ENCODE peak calls at places on chromosomes 13 and 19, in six cellular contexts. H is fibroblast of lung, P is colonic mucosa, W is endothelial cell of umbilical vein, Q is endodermal cell, S is IMR-90. L is an unnamed sample.

GRCh38 chr19:31232220-31232619 is 117.0 kb downstream of the TSHZ3 start:
- DNase-seq in P (no peak), W (no peak), H (peak; percentile 84), Q (no peak), S (peak; percentile 72), L (no peak)

GRCh38 chr19:30227071-30227621 is 145.0 kb upstream of the ZNF536 start:
- DNase-seq in Q (peak; percentile 70), W (peak; percentile 1), P (no peak), S (no peak), H (no peak), L (no peak)

GRCh38 chr19:45047188-45047797 is 8.4 kb downstream of the CLASRP start:
- DNase-seq in H (no peak), P (no peak), S (no peak), Q (no peak), W (no peak), L (no peak)

GRCh38 chr13:95713651-95714050 is 36.7 kb downstream of the DNAJC3 start:
- DNase-seq in Q (no peak), H (peak; percentile 18), S (peak; percentile 27), W (no peak), P (no peak), L (no peak)

GRCh38 chr19:45705115-45705514 is 12.6 kb downstream of the QPCTL start:
- DNase-seq in Q (no peak), H (no peak), S (no peak), W (no peak), P (no peak), L (no peak)

GRCh38 chr13:57634829-57635165 is 3.3 kb downstream of the PCDH17 start:
- DNase-seq in Q (no peak), S (no peak), H (no peak), W (no peak), P (no peak), L (peak; percentile 75)

GRCh38 chr19:17686592-17687042 is 1.5 kb downstream of the UNC13A start:
- DNase-seq in W (no peak), S (no peak), Q (peak; percentile 95), P (peak; percentile 20), H (peak; percentile 10), L (peak; percentile 81)

GRCh38 chr19:3046621-3047306 is 15.5 kb downstream of the TLE5 start:
- DNase-seq in H (no peak), W (no peak), Q (peak; percentile 91), P (no peak), S (no peak), L (peak; percentile 90)

GRCh38 chr19:15452111-15453047 is 2.6 kb upstream of the WIZ start:
- DNase-seq in P (peak; percentile 86), S (peak; percentile 58), H (peak; percentile 68), W (peak; percentile 94), Q (peak; percentile 99), L (peak; percentile 96)

GRCh38 chr19:6241680-6242079 is 38.1 kb downstream of the MLLT1 start:
- DNase-seq in W (no peak), S (no peak), H (no peak), Q (no peak), P (no peak), L (peak; percentile 76)

GRCh38 chr13:64154514-64154913 is 2738.9 kb upstream of the PCDH20 start:
- DNase-seq in P (no peak), W (peak; percentile 69), Q (no peak), S (peak; percentile 40), H (peak; percentile 34), L (no peak)

GRCh38 chr19:581399-582111 is 8.1 kb upstream of the HCN2 start:
- DNase-seq in S (no peak), P (no peak), H (no peak), Q (no peak), W (no peak), L (peak; percentile 79)

GRCh38 chr19:41957838-41958366 is 1.2 kb downstream of the RABAC1 start:
- DNase-seq in S (peak; percentile 83), Q (peak; percentile 94), H (peak; percentile 81), P (peak; percentile 87), W (peak; percentile 82), L (no peak)

GRCh38 chr13:100630564-100630963 is 42.0 kb upstream of the GGACT start:
- DNase-seq in P (no peak), S (no peak), H (no peak), Q (no peak), W (peak; percentile 40), L (no peak)

GRCh38 chr13:114080739-114081561 is 51.5 kb downstream of the RASA3 start:
- DNase-seq in Q (peak; percentile 37), W (no peak), S (no peak), H (no peak), P (no peak), L (peak; percentile 72)

GRCh38 chr13:111344471-111345191 is 24.2 kb downstream of the TEX29 start:
- DNase-seq in S (peak; percentile 92), W (no peak), Q (peak; percentile 95), H (peak; percentile 65), P (no peak), L (no peak)

GRCh38 chr13:111143875-111144540 is 28.9 kb downstream of the ARHGEF7 start:
- DNase-seq in H (no peak), Q (no peak), W (no peak), S (no peak), P (no peak), L (no peak)

GRCh38 chr19:41914906-41915247 is 13.4 kb downstream of the ERFL start:
- DNase-seq in Q (no peak), H (no peak), P (no peak), W (no peak), S (no peak), L (no peak)

GRCh38 chr13:106361621-106362020 is 173.8 kb downstream of the EFNB2 start:
- DNase-seq in H (no peak), P (no peak), Q (no peak), W (no peak), S (no peak), L (no peak)

DNA sequence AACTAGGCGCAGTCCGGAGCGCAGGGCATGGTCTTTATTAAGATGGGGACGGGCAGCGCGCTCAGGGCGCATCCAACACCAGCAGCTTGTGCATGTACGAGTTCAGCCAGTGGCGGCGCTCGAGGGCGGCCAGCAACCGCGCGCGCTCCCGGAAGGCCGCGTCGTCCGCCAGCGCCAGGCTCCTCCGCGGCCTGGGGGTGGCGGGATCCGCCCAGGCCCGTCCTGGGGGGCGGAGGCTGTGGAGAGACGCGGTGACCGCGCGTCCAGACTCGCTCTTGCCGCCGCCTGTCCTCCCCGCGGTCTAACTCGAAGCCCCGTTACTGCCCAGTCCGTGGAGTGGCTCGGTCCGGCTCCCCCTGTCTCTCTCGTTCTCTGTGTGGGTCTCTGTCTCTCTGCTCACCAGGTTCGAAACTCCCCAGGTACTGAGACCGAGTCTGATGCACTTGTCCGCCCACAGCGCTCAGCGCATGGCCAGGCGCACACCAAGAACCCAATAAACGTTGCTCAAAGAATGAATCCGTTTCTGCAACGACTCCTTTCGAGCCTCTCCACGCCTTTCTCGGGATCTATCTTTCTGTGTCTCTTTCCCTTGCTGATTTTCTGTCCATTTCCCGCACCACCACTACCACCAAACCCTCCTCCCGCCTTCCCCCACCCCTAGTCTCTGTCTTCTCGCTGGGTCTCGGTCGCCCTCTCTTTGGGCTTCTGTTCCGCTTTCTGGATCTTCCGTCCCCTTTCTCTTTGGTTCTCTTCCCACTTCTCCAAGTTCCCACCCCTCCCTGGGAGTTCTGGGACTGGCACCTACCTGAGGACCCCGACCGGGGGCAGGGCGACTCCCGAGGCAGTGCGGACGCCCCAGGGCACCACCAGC is 599 bp downstream of the PTH2 start:
- DNase-seq in S (peak; percentile 17), P (peak; percentile 34), Q (peak; percentile 93), W (peak; percentile 28), H (peak; percentile 30), L (no peak)
- H3K4me3 ChIP-seq in S (no peak overlapping the region), P (peak overlapping the region; percentile 25), Q (peak overlapping the region; percentile 69), W (no peak overlapping the region), H (no peak overlapping the region), L (no peak overlapping the region)

GRCh38 chr19:48715681-48716171 is 3.8 kb downstream of the MAMSTR start:
- DNase-seq in W (no peak), Q (peak; percentile 54), S (no peak), P (peak; percentile 59), H (no peak), L (peak; percentile 81)

GRCh38 chr19:48714759-48715261 is 4.7 kb downstream of the MAMSTR start:
- DNase-seq in H (no peak), Q (no peak), S (no peak), W (peak; percentile 22), P (peak; percentile 62), L (no peak)

GRCh38 chr19:48713864-48714755 is 5.4 kb downstream of the MAMSTR start:
- DNase-seq in S (peak; percentile 98), P (peak; percentile 99), Q (peak; percentile 100), H (peak; percentile 99), W (peak; percentile 100), L (peak; percentile 100)

GRCh38 chr19:48717059-48717395 is 2.5 kb downstream of the MAMSTR start:
- DNase-seq in H (peak; percentile 32), W (no peak), S (peak; percentile 52), Q (no peak), P (no peak), L (no peak)

DNA sequence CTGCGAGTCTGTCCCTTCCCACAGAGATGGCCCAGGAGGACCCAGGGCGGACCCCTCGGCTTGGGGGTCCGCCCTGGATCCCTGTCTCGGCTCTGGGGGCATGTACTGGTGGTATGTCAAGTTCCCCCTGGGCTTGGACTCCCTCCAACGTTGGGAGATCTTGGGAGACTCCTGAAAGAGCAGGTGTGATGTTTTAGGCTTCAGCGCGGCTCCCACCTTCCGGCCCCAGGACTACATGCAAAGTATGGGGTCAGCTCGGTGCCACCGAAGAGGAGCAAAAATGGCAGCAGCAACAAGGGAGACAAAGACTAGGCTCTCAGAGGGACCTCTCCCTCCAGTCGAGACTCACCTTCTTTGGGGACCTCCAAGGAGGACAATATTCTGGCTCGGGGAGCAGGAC is 4.2 kb downstream of the MAMSTR start:
- DNase-seq in P (peak; percentile 55), Q (peak; percentile 53), S (no peak), W (no peak), H (no peak), L (peak; percentile 84)
- TF ChIP-seq CTCF in P (no peak), Q (no peak), S (no peak), W (no peak), H (no peak), L (no peak)

DNA sequence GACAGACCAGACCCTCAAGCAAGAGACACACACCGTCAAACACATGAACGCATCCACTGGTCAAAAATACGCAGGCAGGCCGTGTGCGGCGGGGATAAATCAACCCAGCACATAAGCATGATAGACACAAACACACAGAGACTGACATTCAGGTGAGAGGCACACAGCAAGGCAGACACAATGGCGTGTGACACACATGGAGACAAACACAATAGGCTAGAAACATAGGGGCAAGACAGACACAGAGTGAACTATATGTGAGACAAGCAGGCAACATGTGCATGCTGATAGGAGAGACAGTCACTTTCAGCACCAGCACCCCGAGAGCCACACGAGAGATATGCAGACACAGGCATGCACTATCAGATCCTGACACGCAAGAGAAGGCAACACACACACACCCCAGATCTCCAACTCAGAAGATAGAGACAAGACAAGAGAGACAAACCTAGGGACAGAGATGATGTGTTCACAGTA is 6.9 kb upstream of the JUNB start:
- DNase-seq in Q (no peak), H (no peak), S (peak; percentile 46), P (no peak), W (no peak), L (no peak)
- H3K9ac ChIP-seq in Q (no peak overlapping the region), H (peak overlapping the region; percentile 3), S (no peak overlapping the region), P (peak overlapping the region; percentile 41), W (no peak overlapping the region), L (peak overlapping the region; percentile 22)

GRCh38 chr19:10095622-10095947 is 6.9 kb downstream of the ANGPTL6 start:
- DNase-seq in W (no peak), P (no peak), H (no peak), S (no peak), Q (no peak), L (no peak)
- H3K4me3 ChIP-seq in W (no peak overlapping the region), P (peak overlapping the region; percentile 2), H (no peak overlapping the region), S (peak overlapping the region; percentile 18), Q (no peak overlapping the region), L (no peak overlapping the region)

L was measured in kidney.